ENCODE peak calls at places on chromosome 2, in ten cellular contexts. D is T-helper 2 cell; W is AG09309; P is Ammon's horn; X is stimulated activated CD4-positive, alpha-beta T cell treated with anti-CD3 and anti-CD28 coated beads, Interleukin-4, amount 100 ng/mL, for 24 hours; A is stomach; K is ELF-1; R is CD8-positive, alpha-beta memory T cell; M is activated naive CD4-positive, alpha-beta T cell; V is posterior vena cava. C is an unnamed sample.

GRCh38 chr2:62719757-62720156 is 14.2 kb downstream of the EHBP1 start:
- DNase-seq in D (peak; percentile 8), W (no peak), P (no peak), X (no peak), A (no peak), K (no peak), R (no peak), M (no peak), V (no peak), C (no peak)

GRCh38 chr2:206984206-206984605 is 44.9 kb downstream of the CPO start:
- DNase-seq in D (peak; percentile 47), W (no peak), P (no peak), X (no peak), A (no peak), K (no peak), R (no peak), M (no peak), V (no peak), C (no peak)

GRCh38 chr2:204024906-204025475 is 88.4 kb downstream of the ICOS start:
- DNase-seq in D (no peak), W (no peak), P (no peak), X (no peak), A (no peak), K (no peak), R (no peak), M (no peak), V (no peak), C (no peak)

GRCh38 chr2:171403181-171403580 is 30.6 kb downstream of the METTL8 start:
- DNase-seq in D (peak; percentile 78), W (no peak), P (no peak), X (no peak), A (no peak), K (no peak), R (no peak), M (no peak), V (no peak), C (no peak)

GRCh38 chr2:85951351-85952067 is 62.7 kb upstream of the ST3GAL5 start:
- DNase-seq in D (no peak), W (no peak), P (no peak), X (no peak), A (no peak), K (no peak), R (no peak), M (no peak), V (no peak), C (no peak)

GRCh38 chr2:224957540-224958465 is 84.5 kb downstream of the DOCK10 start:
- DNase-seq in D (peak; percentile 71), W (no peak), P (no peak), X (no peak), A (no peak), K (no peak), R (no peak), M (no peak), V (no peak), C (no peak)

GRCh38 chr2:207092803-207093202 is 72.9 kb downstream of the KLF7 start:
- DNase-seq in D (no peak), W (no peak), P (no peak), X (no peak), A (no peak), K (no peak), R (no peak), M (no peak), V (no peak), C (no peak)

GRCh38 chr2:33477473-33478468 is 1.3 kb downstream of the RASGRP3 start:
- DNase-seq in D (peak; percentile 44), W (no peak), P (peak; percentile 63), X (peak; percentile 27), A (peak; percentile 33), K (peak; percentile 12), R (no peak), M (no peak), V (no peak), C (no peak)

GRCh38 chr2:239035361-239035814 is 187.5 kb downstream of the TWIST2 start:
- DNase-seq in D (peak; percentile 38), W (no peak), P (peak; percentile 37), X (peak; percentile 62), A (peak; percentile 56), K (peak; percentile 62), R (peak; percentile 41), M (peak; percentile 67), V (peak; percentile 88), C (no peak)

GRCh38 chr2:195498839-195499490 is 158.1 kb upstream of the SLC39A10 start:
- DNase-seq in D (no peak), W (no peak), P (no peak), X (no peak), A (no peak), K (no peak), R (no peak), M (no peak), V (no peak), C (no peak)

GRCh38 chr2:181764095-181764963 is 84.0 kb upstream of the NEUROD1 start:
- DNase-seq in D (peak; percentile 69), W (no peak), P (no peak), X (no peak), A (no peak), K (peak; percentile 10), R (no peak), M (no peak), V (no peak), C (no peak)

C was measured in DMS79 treated with DMSO at 0.1 percent for 48 hours.